ENCODE peak calls at places on chromosomes 13 and 19, in eight cellular contexts. P, N, G, T, M, W, O and S are unnamed samples.

GRCh38 chr19:46471116-46471733 is at the start of gene PNMA8A:
- DNase-seq in P (peak), M (peak), T (peak), G (peak), N (peak), W (peak), O (peak), S (no peak)

GRCh38 chr13:26896986-26897668 is 136.5 kb upstream of the GPR12 start:
- DNase-seq in N (no peak), G (no peak), W (no peak), P (no peak), M (no peak), T (peak), O (no peak), S (no peak)

GRCh38 chr19:48896191-48896720 is 2.3 kb downstream of the TULP2 start:
- DNase-seq in G (no peak), T (peak), M (no peak), N (peak), P (peak), O (peak), W (peak), S (no peak)

GRCh38 chr13:77918391-77919261 is at the start of gene EDNRB:
- DNase-seq in O (peak), P (peak), T (peak), N (peak), M (no peak), W (peak), G (no peak), S (peak)

GRCh38 chr13:113880651-113881611 is 17.1 kb upstream of the GAS6 start:
- DNase-seq in P (no peak), N (no peak), G (peak), M (no peak), W (no peak), O (no peak), T (no peak), S (no peak)

GRCh38 chr19:48928164-48929005 is 5.1 kb upstream of the DHDH start:
- DNase-seq in T (no peak), O (no peak), M (no peak), G (no peak), W (no peak), N (no peak), P (no peak), S (no peak)

GRCh38 chr13:65966991-65967451 is 1263.1 kb downstream of the PCDH9 start:
- DNase-seq in O (no peak), W (no peak), M (no peak), P (no peak), N (no peak), T (no peak), G (no peak), S (peak)

GRCh38 chr13:36712785-36713184 is 39.0 kb downstream of the SERTM1 start:
- DNase-seq in P (peak), T (no peak), M (no peak), G (no peak), N (no peak), O (no peak), W (no peak), S (no peak)

GRCh38 chr13:110963554-110963970 is 48.7 kb upstream of the ANKRD10 start:
- DNase-seq in T (no peak), W (no peak), P (no peak), O (no peak), G (no peak), N (no peak), M (no peak), S (no peak)

GRCh38 chr13:29541400-29541799 is 54.1 kb downstream of the SLC7A1 start:
- DNase-seq in G (no peak), O (no peak), M (no peak), T (no peak), N (no peak), W (no peak), P (no peak), S (no peak)

GRCh38 chr13:101941095-101941777 is 460.6 kb downstream of the FGF14 start:
- DNase-seq in G (no peak), O (no peak), P (no peak), W (no peak), M (no peak), N (no peak), T (no peak), S (no peak)

GRCh38 chr19:55210120-55210493 is 806 bp upstream of the PTPRH start:
- DNase-seq in M (no peak), N (no peak), P (no peak), T (no peak), O (no peak), W (no peak), G (no peak), S (no peak)
- H3K27ac ChIP-seq in M (no peak), N (peak), P (peak), T (no peak), O (peak), W (no peak), G (no peak), S (no peak)

GRCh38 chr19:28495046-28495445 is 717.9 kb downstream of the UQCRFS1 start:
- DNase-seq in O (no peak), G (no peak), P (no peak), T (no peak), W (no peak), N (no peak), M (no peak), S (no peak)

GRCh38 chr19:28497137-28497536 is 715.8 kb downstream of the UQCRFS1 start:
- DNase-seq in P (no peak), N (no peak), W (no peak), M (no peak), G (no peak), T (no peak), O (no peak), S (no peak)

GRCh38 chr19:28498404-28498976 is 714.5 kb downstream of the UQCRFS1 start:
- DNase-seq in O (no peak), T (no peak), W (no peak), G (no peak), P (no peak), M (no peak), N (no peak), S (no peak)

GRCh38 chr19:28500319-28500718 is 712.6 kb downstream of the UQCRFS1 start:
- DNase-seq in N (no peak), G (no peak), O (no peak), W (no peak), M (no peak), T (no peak), P (no peak), S (no peak)

DNA sequence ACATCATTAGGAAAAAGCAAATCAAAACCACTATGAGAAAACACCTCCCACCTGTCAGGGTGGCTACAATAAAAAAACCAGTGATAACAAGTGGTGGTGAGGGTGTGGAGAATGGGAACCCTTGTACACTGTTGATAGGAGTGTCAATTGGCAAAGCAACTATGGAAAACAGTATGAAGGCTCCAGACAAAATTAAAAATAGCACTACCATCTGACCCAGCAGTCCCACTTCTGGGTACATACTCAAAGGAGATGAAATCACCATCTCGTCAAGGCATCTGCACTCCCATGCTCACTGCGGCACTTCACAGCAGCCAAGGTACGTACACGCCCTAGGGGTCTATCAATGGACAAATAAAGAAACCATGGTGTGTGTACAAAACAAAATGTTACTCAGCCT is 715.1 kb downstream of the UQCRFS1 start:
- DNase-seq in G (no peak), W (no peak), M (no peak), T (no peak), O (no peak), N (no peak), P (no peak), S (no peak)
- H3K27ac ChIP-seq in G (no peak), W (no peak), M (no peak), T (no peak), O (no peak), N (no peak), P (no peak), S (no peak)

GRCh38 chr19:18741566-18742121 is 49.5 kb downstream of the COMP start:
- DNase-seq in O (peak), W (no peak), M (no peak), T (no peak), P (no peak), N (no peak), G (peak), S (no peak)
- H3K27ac ChIP-seq in O (peak), W (no peak), M (no peak), T (no peak), P (no peak), N (no peak), G (peak), S (no peak)

GRCh38 chr13:76741624-76742023 is 144.6 kb downstream of the KCTD12 start:
- DNase-seq in N (no peak), W (no peak), G (no peak), O (no peak), P (no peak), M (no peak), T (no peak), S (no peak)
- H3K27ac ChIP-seq in N (no peak), W (no peak), G (no peak), O (no peak), P (no peak), M (no peak), T (no peak), S (no peak)

DNA sequence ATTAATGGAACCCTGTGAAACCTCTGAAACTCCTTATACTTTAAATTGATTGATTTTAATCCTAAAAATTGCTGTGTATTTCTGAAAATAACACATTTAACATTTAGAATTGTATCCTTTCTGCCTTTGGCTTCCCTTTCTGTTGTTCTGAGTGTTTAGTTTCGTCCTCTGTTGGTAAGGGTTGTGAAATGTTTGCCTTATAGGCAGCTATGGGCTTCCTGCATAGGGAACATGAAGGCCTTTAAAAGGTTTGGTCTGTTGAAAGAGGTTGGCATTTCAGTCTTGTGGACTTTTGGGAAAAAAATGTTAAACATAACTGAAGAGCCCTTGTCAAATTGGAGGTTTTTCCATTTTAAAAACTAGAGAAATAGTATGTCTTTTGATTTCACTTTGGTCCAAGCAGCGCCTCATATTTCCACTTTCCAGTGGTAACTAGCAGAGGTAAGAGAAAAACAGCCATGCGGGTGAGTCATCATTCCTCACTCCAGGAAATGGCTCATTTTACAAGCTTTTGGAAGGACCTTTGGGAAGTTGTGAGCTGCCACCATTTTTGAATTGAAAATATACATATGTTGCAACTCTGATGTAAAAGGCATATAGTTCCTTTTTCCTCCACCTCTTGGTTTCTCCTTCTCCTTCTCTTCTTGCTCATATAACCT is 22.8 kb downstream of the GPC6 start:
- DNase-seq in W (no peak), N (no peak), O (no peak), M (no peak), P (no peak), G (no peak), T (no peak), S (no peak)
- H3K27ac ChIP-seq in W (no peak), N (no peak), O (no peak), M (peak), P (no peak), G (no peak), T (no peak), S (no peak)

DNA sequence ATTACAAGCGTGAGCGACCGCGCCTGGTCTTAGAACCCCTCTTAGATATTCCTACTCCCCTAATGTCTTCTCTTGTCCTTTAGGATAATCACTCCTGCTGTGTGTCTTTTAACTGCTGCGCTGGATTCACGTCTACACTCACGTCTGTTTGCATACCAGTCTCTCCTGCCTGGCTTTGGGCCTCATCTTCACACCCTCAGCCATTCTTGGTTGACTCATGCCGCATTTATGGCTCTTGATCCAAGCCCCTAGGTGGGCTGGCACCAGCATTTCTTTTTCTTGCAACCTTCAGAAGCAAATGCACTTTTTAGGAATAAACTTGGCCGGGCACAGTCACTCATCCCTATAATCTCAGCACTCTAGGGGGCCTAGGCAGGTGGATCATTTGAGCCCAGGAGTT is 22.7 kb downstream of the MYO9B start:
- DNase-seq in O (no peak), T (no peak), M (no peak), G (no peak), W (no peak), P (no peak), N (no peak), S (no peak)
- H3K27ac ChIP-seq in O (no peak), T (no peak), M (peak), G (no peak), W (no peak), P (peak), N (no peak), S (no peak)

GRCh38 chr19:6269101-6269886 is 10.5 kb downstream of the MLLT1 start:
- DNase-seq in G (no peak), N (no peak), T (no peak), M (no peak), W (no peak), O (no peak), P (no peak), S (no peak)

GRCh38 chr19:6271721-6272410 is 7.9 kb downstream of the MLLT1 start:
- DNase-seq in P (peak), T (no peak), G (peak), O (peak), N (peak), W (peak), M (no peak), S (no peak)

GRCh38 chr19:6270076-6270745 is 9.6 kb downstream of the MLLT1 start:
- DNase-seq in T (no peak), O (no peak), N (no peak), G (no peak), M (no peak), W (no peak), P (peak), S (no peak)

GRCh38 chr19:6271251-6271650 is 8.5 kb downstream of the MLLT1 start:
- DNase-seq in W (no peak), O (no peak), T (no peak), M (no peak), N (no peak), P (peak), G (no peak), S (no peak)

GRCh38 chr19:6270822-6271221 is 9.0 kb downstream of the MLLT1 start:
- DNase-seq in O (no peak), N (no peak), T (no peak), G (no peak), P (no peak), W (no peak), M (no peak), S (no peak)
- H3K27ac ChIP-seq in O (no peak), N (peak), T (no peak), G (no peak), P (peak), W (peak), M (peak), S (no peak)

DNA sequence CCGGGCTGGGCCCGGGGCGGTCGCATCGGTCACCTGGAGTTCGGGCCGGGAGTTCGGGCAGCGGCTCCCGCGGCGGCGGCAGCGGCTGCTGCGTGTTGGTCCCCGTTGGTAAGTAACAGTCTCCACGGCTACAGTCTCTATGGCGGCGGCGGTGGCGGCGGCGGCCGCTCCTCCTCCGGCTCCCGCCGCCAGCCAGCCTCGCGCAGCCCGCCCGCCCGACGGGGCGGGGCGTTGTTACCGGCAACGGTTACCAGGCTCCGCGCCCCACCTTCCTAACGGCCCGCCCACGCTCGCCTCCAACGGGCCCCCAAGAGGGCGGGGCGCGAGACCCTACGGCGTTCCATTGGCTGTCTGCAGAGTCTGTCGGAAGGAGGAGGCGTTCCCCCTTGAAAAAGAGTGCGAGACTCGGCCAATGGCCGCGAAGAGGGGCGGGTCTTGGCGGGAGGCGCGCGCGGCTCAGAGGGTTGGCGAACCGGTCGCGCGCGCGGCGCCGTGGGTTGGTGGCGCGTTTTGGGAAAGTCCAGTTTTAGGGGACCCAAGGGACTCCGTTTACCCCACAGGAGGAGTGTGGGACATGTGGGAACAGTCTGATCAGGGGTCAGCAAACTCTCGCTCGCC is at the start of gene RFX2:
- DNase-seq in O (peak), M (peak), T (peak), N (peak), P (peak), W (peak), G (peak), S (peak)
- H3K27ac ChIP-seq in O (no peak), M (peak), T (no peak), N (peak), P (peak), W (peak), G (peak), S (peak)